ENCODE peak calls at places on chromosome X, in ten cellular contexts. K is AG04449, D is body of pancreas, X is nephron progenitor cell, T is lung, C is brain microvascular endothelial cell, W is A549, O is tibial artery, L is bronchial epithelial cell, E is fibroblast of the aortic adventitia. J is an unnamed sample.

GRCh38 chrX:134717698-134718328 is 59.5 kb upstream of the PLAC1 start:
- DNase-seq in K (no peak), D (no peak), X (no peak), T (no peak), C (no peak), W (peak), O (no peak), L (no peak), E (peak), J (no peak)

GRCh38 chrX:97332963-97333362 is 449.3 kb downstream of the RPA4 start:
- DNase-seq in K (no peak), D (no peak), X (no peak), T (no peak), C (peak), W (no peak), O (no peak), L (no peak), E (peak), J (no peak)

GRCh38 chrX:26845051-26845450 is 618.1 kb downstream of the PPP4R3C start:
- DNase-seq in K (no peak), D (no peak), X (no peak), T (no peak), C (peak), W (no peak), O (no peak), L (no peak), E (peak), J (no peak)

GRCh38 chrX:67426946-67427345 is 116.9 kb upstream of the AR start:
- DNase-seq in K (no peak), D (no peak), X (no peak), T (no peak), C (no peak), W (no peak), O (no peak), L (no peak), E (no peak), J (no peak)

GRCh38 chrX:46649421-46650260 is 76.1 kb downstream of the CHST7 start:
- DNase-seq in K (no peak), D (no peak), X (no peak), T (no peak), C (no peak), W (no peak), O (no peak), L (no peak), E (no peak), J (no peak)

GRCh38 chrX:115642895-115643530 is 82.0 kb downstream of the PLS3 start:
- DNase-seq in K (no peak), D (peak), X (peak), T (no peak), C (peak), W (peak), O (no peak), L (peak), E (peak), J (peak)

GRCh38 chrX:154655786-154656185 is 2.4 kb upstream of the CTAG2 start:
- DNase-seq in K (no peak), D (no peak), X (no peak), T (no peak), C (no peak), W (no peak), O (no peak), L (no peak), E (no peak), J (no peak)

GRCh38 chrX:13428055-13428786 is 108.4 kb upstream of the ATXN3L start:
- DNase-seq in K (peak), D (no peak), X (no peak), T (no peak), C (peak), W (peak), O (no peak), L (peak), E (peak), J (no peak)

GRCh38 chrX:2550288-2551020 is 49.7 kb upstream of the DHRSX start:
- DNase-seq in K (no peak), D (no peak), X (no peak), T (no peak), C (no peak), W (no peak), O (no peak), L (no peak), E (no peak), J (no peak)

GRCh38 chrX:2549874-2550273 is 49.1 kb upstream of the DHRSX start:
- DNase-seq in K (no peak), D (peak), X (no peak), T (no peak), C (no peak), W (no peak), O (no peak), L (no peak), E (no peak), J (no peak)

GRCh38 chrX:2547746-2548145 is 47.0 kb upstream of the DHRSX start:
- DNase-seq in K (no peak), D (no peak), X (no peak), T (no peak), C (no peak), W (no peak), O (no peak), L (no peak), E (no peak), J (no peak)

GRCh38 chrX:2546496-2546895 is 45.7 kb upstream of the DHRSX start:
- DNase-seq in K (no peak), D (no peak), X (no peak), T (no peak), C (no peak), W (no peak), O (no peak), L (no peak), E (no peak), J (no peak)

GRCh38 chrX:2548731-2549423 is 48.1 kb upstream of the DHRSX start:
- DNase-seq in K (no peak), D (no peak), X (no peak), T (no peak), C (no peak), W (no peak), O (no peak), L (no peak), E (no peak), J (no peak)
- TF ChIP-seq CTCF in K (no peak), D (no peak), X (no peak), T (no peak), C (no peak), W (no peak), O (no peak), L (no peak), E (no peak), J (no peak)

DNA sequence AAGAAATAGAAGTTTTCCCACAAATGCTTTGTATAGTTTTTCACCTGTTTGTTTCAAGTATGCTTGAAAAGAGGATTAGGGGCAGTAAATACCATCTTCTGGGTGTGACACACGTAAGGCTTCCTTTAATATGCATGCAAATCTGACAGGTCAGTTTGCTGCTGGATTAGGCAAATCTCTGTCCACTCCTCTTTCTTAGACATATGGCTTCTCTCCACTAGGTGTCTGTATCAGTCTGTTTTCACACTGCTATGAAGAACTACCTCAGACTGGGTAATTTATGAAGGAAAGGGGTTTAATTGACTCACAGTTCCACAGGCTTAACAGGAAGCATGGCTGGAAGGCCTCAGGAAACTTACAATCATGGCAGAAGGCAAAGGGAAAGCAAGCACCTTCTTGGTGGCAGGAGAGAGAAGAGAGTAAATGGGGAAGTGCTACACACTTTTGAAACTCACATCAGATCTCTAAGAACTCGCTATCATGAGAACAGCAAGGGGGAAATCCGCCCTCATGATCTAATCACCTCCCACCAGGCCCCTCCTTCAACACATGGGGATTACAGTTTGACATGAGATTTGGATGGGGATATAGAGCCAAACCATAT is 66.9 kb downstream of the TAB3 start:
- DNase-seq in K (no peak), D (no peak), X (no peak), T (no peak), C (no peak), W (no peak), O (no peak), L (no peak), E (no peak), J (no peak)
- TF ChIP-seq CTCF in K (no peak), D (no peak), X (no peak), T (no peak), C (no peak), W (peak), O (no peak), L (no peak), E (peak), J (peak)

DNA sequence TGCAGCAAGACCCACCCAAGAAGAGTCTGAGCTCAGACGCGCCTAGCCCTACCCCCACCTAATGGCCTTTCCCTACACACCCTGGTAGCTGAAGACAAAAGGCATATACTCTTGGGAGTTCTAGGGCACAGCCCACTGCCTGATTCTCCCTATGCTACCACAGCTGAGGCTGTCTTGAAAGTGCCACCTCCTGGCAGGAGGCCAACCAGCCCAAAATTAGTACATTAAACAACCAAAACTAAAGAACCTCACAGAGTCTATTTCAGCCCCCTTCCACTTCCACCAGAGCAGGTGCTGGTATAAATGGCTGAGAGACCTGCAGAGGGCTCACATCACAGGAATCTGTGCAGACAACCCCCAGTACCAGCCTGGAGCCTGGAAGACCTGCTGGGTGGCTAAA is 119.1 kb downstream of the HMGN5 start:
- DNase-seq in K (no peak), D (no peak), X (no peak), T (no peak), C (no peak), W (no peak), O (no peak), L (no peak), E (no peak), J (no peak)
- TF ChIP-seq CTCF in K (no peak), D (no peak), X (no peak), T (no peak), C (no peak), W (no peak), O (no peak), L (no peak), E (no peak), J (no peak)

GRCh38 chrX:101206471-101206870 is 13.1 kb upstream of the DRP2 start:
- DNase-seq in K (no peak), D (no peak), X (no peak), T (no peak), C (peak), W (peak), O (no peak), L (peak), E (peak), J (no peak)
- TF ChIP-seq CTCF in K (peak), D (peak), X (no peak), T (no peak), C (peak), W (peak), O (peak), L (peak), E (peak), J (peak)

DNA sequence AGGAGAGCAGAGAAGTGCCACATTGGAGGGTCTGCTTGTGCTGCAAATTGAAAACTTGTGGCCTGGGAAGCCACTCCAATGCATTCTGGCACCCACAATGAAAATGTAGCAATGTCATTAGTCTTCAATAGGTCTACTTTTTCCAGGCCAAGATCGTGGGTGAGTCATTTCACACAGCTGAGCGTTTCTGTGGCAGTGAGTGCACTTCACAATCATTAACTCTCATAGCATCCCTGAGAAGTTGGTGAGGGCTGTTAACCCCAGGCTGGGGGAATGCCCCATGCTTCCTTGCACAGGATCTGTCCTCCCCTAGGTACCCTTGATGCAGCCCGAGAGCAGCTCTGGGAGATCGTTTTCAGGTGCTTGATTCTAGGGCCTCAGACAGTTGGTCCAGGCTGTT is 196.8 kb upstream of the ATP6AP2 start:
- DNase-seq in K (no peak), D (no peak), X (no peak), T (no peak), C (no peak), W (no peak), O (no peak), L (no peak), E (no peak), J (no peak)
- TF ChIP-seq CTCF in K (no peak), D (no peak), X (no peak), T (no peak), C (no peak), W (no peak), O (no peak), L (no peak), E (no peak), J (no peak)

GRCh38 chrX:113929004-113929403 is 654.9 kb upstream of the HTR2C start:
- DNase-seq in K (no peak), D (no peak), X (peak), T (peak), C (peak), W (peak), O (no peak), L (peak), E (peak), J (peak)
- TF ChIP-seq CTCF in K (no peak), D (no peak), X (peak), T (peak), C (peak), W (peak), O (no peak), L (peak), E (peak), J (peak)

GRCh38 chrX:20141281-20142220 is at the start of gene EIF1AX:
- DNase-seq in K (peak), D (peak), X (peak), T (peak), C (peak), W (peak), O (peak), L (peak), E (peak), J (peak)
- TF ChIP-seq CTCF in K (no peak), D (no peak), X (no peak), T (no peak), C (no peak), W (no peak), O (no peak), L (no peak), E (no peak), J (no peak)